ENCODE peak calls at places on chromosomes 16 and 17, in five cellular contexts. J is uterus; G is cardiac fibroblast; R is CD4-positive, CD25-positive, alpha-beta regulatory T cell; V is suprapubic skin. U is an unnamed sample.

GRCh38 chr17:12134587-12134986 is 113.9 kb downstream of the MAP2K4 start:
- DNase-seq in J (no peak), R (no peak), G (no peak), V (no peak), U (no peak)

GRCh38 chr16:23934610-23935009 is 98.8 kb downstream of the PRKCB start:
- DNase-seq in G (no peak), R (no peak), J (no peak), V (no peak), U (no peak)

GRCh38 chr17:46768540-46768870 is 50.0 kb downstream of the WNT3 start:
- DNase-seq in R (no peak), G (no peak), J (no peak), V (peak; percentile 55), U (no peak)

GRCh38 chr17:41345992-41346391 is 4.6 kb downstream of the KRT33A start:
- DNase-seq in G (no peak), V (no peak), R (no peak), J (no peak), U (no peak)

GRCh38 chr16:66344533-66345145 is 21.9 kb upstream of the CDH5 start:
- DNase-seq in V (no peak), R (peak; percentile 13), G (peak; percentile 66), J (no peak), U (peak; percentile 86)

GRCh38 chr16:7334801-7335560 is 2.3 kb downstream of the RBFOX1 start:
- DNase-seq in V (no peak), J (no peak), R (no peak), G (no peak), U (no peak)

GRCh38 chr17:52790359-52790955 is 631.9 kb upstream of the CA10 start:
- DNase-seq in R (no peak), V (no peak), J (no peak), G (peak; percentile 13), U (no peak)

GRCh38 chr17:76781056-76781982 is 43.4 kb downstream of the MFSD11 start:
- DNase-seq in R (no peak), J (no peak), G (no peak), V (no peak), U (no peak)

GRCh38 chr16:64051826-64052225 is 1070.0 kb downstream of the CDH11 start:
- DNase-seq in G (peak; percentile 34), V (no peak), J (no peak), R (no peak), U (no peak)

GRCh38 chr17:76909971-76910760 is 42.0 kb downstream of the MGAT5B start:
- DNase-seq in J (no peak), V (no peak), G (peak; percentile 43), R (no peak), U (no peak)

GRCh38 chr16:71501562-71501961 is 12.4 kb upstream of the ZNF19 start:
- DNase-seq in R (no peak), J (no peak), V (no peak), G (no peak), U (no peak)

GRCh38 chr16:65123846-65124513 is 2.1 kb upstream of the CDH11 start:
- DNase-seq in J (no peak), R (no peak), V (peak; percentile 60), G (no peak), U (no peak)

GRCh38 chr17:66040402-66040801 is 151.5 kb downstream of the CEP112 start:
- DNase-seq in R (no peak), G (no peak), J (no peak), V (no peak), U (no peak)

GRCh38 chr17:72404872-72405271 is 284.1 kb downstream of the SOX9 start:
- DNase-seq in G (peak; percentile 46), R (no peak), V (no peak), J (no peak), U (no peak)

GRCh38 chr17:41642252-41643156 is 18.1 kb upstream of the KRT17 start:
- DNase-seq in G (no peak), V (no peak), R (no peak), J (no peak), U (no peak)

GRCh38 chr17:57650548-57650947 is 94.6 kb downstream of the CCDC182 start:
- DNase-seq in G (no peak), V (no peak), R (no peak), J (no peak), U (no peak)

GRCh38 chr17:80850817-80851216 is 140.8 kb upstream of the CHMP6 start:
- DNase-seq in J (no peak), V (no peak), G (no peak), R (no peak), U (no peak)

GRCh38 chr16:14366447-14366846 is 263.6 kb downstream of the PARN start:
- DNase-seq in G (no peak), V (no peak), J (no peak), R (no peak), U (no peak)

GRCh38 chr16:66474750-66475199 is 47.7 kb downstream of the BEAN1 start:
- DNase-seq in R (peak; percentile 64), G (no peak), J (no peak), V (no peak), U (no peak)

GRCh38 chr16:3101018-3101840 is 2.1 kb upstream of the ZSCAN10 start:
- DNase-seq in G (peak; percentile 33), R (peak; percentile 57), V (no peak), J (no peak), U (no peak)

GRCh38 chr16:78519896-78520295 is 420.4 kb downstream of the WWOX start:
- DNase-seq in G (no peak), J (peak; percentile 57), V (no peak), R (no peak), U (no peak)

GRCh38 chr17:8955560-8955959 is 9.9 kb downstream of the PIK3R5 start:
- DNase-seq in G (no peak), R (no peak), V (peak; percentile 51), J (no peak), U (no peak)

GRCh38 chr17:28274591-28275265 is 44.3 kb upstream of the TMEM97 start:
- DNase-seq in V (no peak), G (no peak), J (no peak), R (no peak), U (no peak)

GRCh38 chr16:11418506-11418905 is 73.2 kb downstream of the RMI2 start:
- DNase-seq in G (no peak), V (no peak), R (no peak), J (no peak), U (no peak)

GRCh38 chr16:13909872-13910303 is 10.1 kb upstream of the ERCC4 start:
- DNase-seq in G (peak; percentile 91), V (no peak), R (no peak), J (peak; percentile 34), U (no peak)

GRCh38 chr16:51133691-51134090 is 17.4 kb downstream of the SALL1 start:
- DNase-seq in G (no peak), R (no peak), J (no peak), V (no peak), U (no peak)
- H3K4me3 ChIP-seq in G (no peak overlapping the region), R (no peak overlapping the region), J (no peak overlapping the region), V (no peak overlapping the region), U (no peak overlapping the region)

GRCh38 chr17:48569676-48570324 is 8.3 kb downstream of the HOXB4 start:
- DNase-seq in R (no peak), G (no peak), J (no peak), V (no peak), U (no peak)
- H3K4me3 ChIP-seq in R (no peak overlapping the region), G (no peak overlapping the region), J (no peak overlapping the region), V (peak overlapping the region; percentile 29), U (no peak overlapping the region)

GRCh38 chr16:76777721-76778120 is 413.3 kb upstream of the MON1B start:
- DNase-seq in V (no peak), J (no peak), G (no peak), R (no peak), U (no peak)

GRCh38 chr16:76784530-76784929 is 406.5 kb upstream of the MON1B start:
- DNase-seq in G (no peak), R (no peak), V (no peak), J (no peak), U (no peak)

GRCh38 chr16:76780556-76780955 is 410.4 kb upstream of the MON1B start:
- DNase-seq in V (no peak), R (no peak), G (peak; percentile 32), J (no peak), U (no peak)
- H3K4me3 ChIP-seq in V (no peak overlapping the region), R (no peak overlapping the region), G (no peak overlapping the region), J (no peak overlapping the region), U (no peak overlapping the region)

GRCh38 chr17:7313028-7313889 is 1.9 kb downstream of the GPS2 start:
- DNase-seq in G (peak; percentile 4), V (no peak), R (no peak), J (no peak), U (no peak)

GRCh38 chr17:7313890-7314718 is 1.1 kb downstream of the GPS2 start:
- DNase-seq in J (no peak), V (no peak), G (peak; percentile 47), R (no peak), U (no peak)

GRCh38 chr17:7311110-7311698 is 3.8 kb downstream of the EIF5A start:
- DNase-seq in G (no peak), V (no peak), J (no peak), R (no peak), U (no peak)

GRCh38 chr17:7314719-7315569 is at the start of gene GPS2:
- DNase-seq in J (peak; percentile 91), G (peak; percentile 80), V (peak; percentile 95), R (peak; percentile 94), U (peak; percentile 88)

GRCh38 chr17:7312432-7313027 is 2.6 kb downstream of the GPS2 start:
- DNase-seq in R (no peak), J (no peak), G (no peak), V (no peak), U (no peak)
- H3K4me3 ChIP-seq in R (no peak overlapping the region), J (no peak overlapping the region), G (no peak overlapping the region), V (no peak overlapping the region), U (no peak overlapping the region)

U was measured in tibial nerve.